ENCODE peak calls at places on chromosome 12, in four cellular contexts. W, Z, S and B are unnamed samples.

GRCh38 chr12:127943481-127944210 is 323.3 kb upstream of the TMEM132C start:
- DNase-seq in S (no peak), W (no peak), Z (peak; percentile 28), B (peak; percentile 93)

GRCh38 chr12:79344855-79345840 is 345.6 kb downstream of the PAWR start:
- DNase-seq in W (no peak), Z (peak; percentile 41), S (no peak), B (peak; percentile 4)

GRCh38 chr12:58967551-58967950 is 47.2 kb upstream of the LRIG3 start:
- DNase-seq in W (no peak), Z (no peak), S (no peak), B (no peak)

GRCh38 chr12:102061096-102061555 is 665 bp downstream of the WASHC3 start:
- DNase-seq in S (no peak), W (no peak), Z (no peak), B (no peak)

GRCh38 chr12:22101749-22102243 is 55.8 kb downstream of the CMAS start:
- DNase-seq in S (peak; percentile 41), Z (peak; percentile 10), W (no peak), B (no peak)

GRCh38 chr12:130847097-130847496 is 8.0 kb upstream of the STX2 start:
- DNase-seq in W (no peak), Z (no peak), S (no peak), B (no peak)

GRCh38 chr12:5305425-5305824 is 126.5 kb upstream of the NTF3 start:
- DNase-seq in Z (no peak), W (no peak), S (no peak), B (no peak)

GRCh38 chr12:107200394-107200793 is 107.0 kb upstream of the CRY1 start:
- DNase-seq in W (no peak), S (no peak), Z (no peak), B (peak; percentile 57)

GRCh38 chr12:8065991-8066594 is at the start of gene C3AR1:
- DNase-seq in Z (peak; percentile 44), W (no peak), S (no peak), B (peak; percentile 70)

GRCh38 chr12:65634061-65634460 is 190.2 kb upstream of the HMGA2 start:
- DNase-seq in Z (no peak), W (no peak), S (no peak), B (no peak)

GRCh38 chr12:3680919-3681594 is 71.9 kb downstream of the CRACR2A start:
- DNase-seq in W (no peak), Z (peak; percentile 67), S (peak; percentile 68), B (peak; percentile 30)

GRCh38 chr12:3730111-3730510 is 22.8 kb downstream of the CRACR2A start:
- DNase-seq in Z (no peak), W (no peak), S (no peak), B (no peak)

GRCh38 chr12:30794020-30794419 is 39.3 kb upstream of the CAPRIN2 start:
- DNase-seq in W (no peak), S (no peak), Z (no peak), B (peak; percentile 11)

GRCh38 chr12:65170245-65170881 is 980 bp downstream of the LEMD3 start:
- DNase-seq in S (peak; percentile 83), Z (peak; percentile 88), W (peak; percentile 73), B (peak; percentile 70)

GRCh38 chr12:116640320-116640719 is 81.1 kb downstream of the MAP1LC3B2 start:
- DNase-seq in Z (no peak), W (no peak), S (no peak), B (no peak)

GRCh38 chr12:122097641-122098364 is 19.2 kb downstream of the MLXIP start:
- DNase-seq in S (peak; percentile 58), Z (peak; percentile 85), W (peak; percentile 65), B (no peak)

GRCh38 chr12:122123051-122123760 is 44.6 kb downstream of the MLXIP start:
- DNase-seq in S (peak; percentile 64), W (peak; percentile 87), Z (peak; percentile 83), B (peak; percentile 77)

GRCh38 chr12:76020731-76021672 is 10.6 kb downstream of the PHLDA1 start:
- DNase-seq in Z (peak; percentile 20), S (no peak), W (no peak), B (peak; percentile 95)

GRCh38 chr12:25529738-25530137 is 23.3 kb downstream of the LMNTD1 start:
- DNase-seq in W (no peak), S (no peak), Z (no peak), B (no peak)

GRCh38 chr12:32400114-32400672 is 835 bp downstream of the FGD4 start:
- DNase-seq in S (no peak), Z (peak; percentile 63), W (no peak), B (no peak)

GRCh38 chr12:132490481-132491348 is 764 bp downstream of the FBRSL1 start:
- DNase-seq in Z (no peak), W (no peak), S (peak; percentile 33), B (no peak)

GRCh38 chr12:128807161-128807724 is 16.5 kb downstream of the SLC15A4 start:
- DNase-seq in Z (no peak), S (no peak), W (peak; percentile 48), B (no peak)

GRCh38 chr12:110813298-110813697 is 33.5 kb upstream of the CCDC63 start:
- DNase-seq in Z (no peak), S (no peak), W (no peak), B (no peak)

GRCh38 chr12:44618960-44619359 is 257.2 kb downstream of the NELL2 start:
- DNase-seq in Z (no peak), W (no peak), S (no peak), B (no peak)

GRCh38 chr12:57766464-57767311 is at the start of gene CYP27B1:
- DNase-seq in Z (no peak), W (no peak), S (no peak), B (no peak)

GRCh38 chr12:88993655-88994054 is 358.6 kb downstream of the DUSP6 start:
- DNase-seq in S (no peak), W (no peak), Z (no peak), B (no peak)

GRCh38 chr12:26870491-26871419 is 37.8 kb upstream of the ITPR2 start:
- DNase-seq in Z (peak; percentile 19), S (peak; percentile 30), W (peak; percentile 68), B (no peak)

GRCh38 chr12:89775336-89776005 is 66.8 kb upstream of the ATP2B1 start:
- DNase-seq in S (no peak), W (no peak), Z (no peak), B (peak; percentile 19)

GRCh38 chr12:666766-667308 is 3.6 kb upstream of the NINJ2 start:
- DNase-seq in Z (no peak), S (no peak), W (no peak), B (no peak)

GRCh38 chr12:112992541-112993398 is 14.5 kb downstream of the OAS2 start:
- DNase-seq in Z (peak; percentile 54), S (peak; percentile 54), W (no peak), B (peak; percentile 47)

GRCh38 chr12:58804749-58805148 is 115.6 kb downstream of the LRIG3 start:
- DNase-seq in Z (no peak), S (no peak), W (no peak), B (no peak)

GRCh38 chr12:204261-204678 is 9.7 kb downstream of the SLC6A12 start:
- DNase-seq in W (no peak), S (no peak), Z (no peak), B (no peak)

GRCh38 chr12:98456583-98457573 is 58.5 kb upstream of the TMPO start:
- DNase-seq in Z (peak; percentile 28), S (peak; percentile 60), W (no peak), B (peak; percentile 31)

GRCh38 chr12:116366456-116366776 is 88.9 kb upstream of the MED13L start:
- DNase-seq in Z (no peak), S (peak; percentile 55), W (peak; percentile 71), B (no peak)

GRCh38 chr12:46404733-46405132 is 32.2 kb upstream of the SLC38A2 start:
- DNase-seq in S (no peak), W (no peak), Z (no peak), B (no peak)

GRCh38 chr12:108756421-108756820 is 25.1 kb upstream of the CORO1C start:
- DNase-seq in W (no peak), S (no peak), Z (no peak), B (no peak)

GRCh38 chr12:108750471-108751402 is 19.4 kb upstream of the CORO1C start:
- DNase-seq in W (peak; percentile 66), S (no peak), Z (no peak), B (no peak)

GRCh38 chr12:108753969-108754368 is 22.7 kb upstream of the CORO1C start:
- DNase-seq in W (no peak), Z (no peak), S (no peak), B (no peak)

GRCh38 chr12:108755481-108755880 is 24.2 kb upstream of the CORO1C start:
- DNase-seq in Z (no peak), S (no peak), W (no peak), B (no peak)

GRCh38 chr12:108752387-108752786 is 21.1 kb upstream of the CORO1C start:
- DNase-seq in W (peak; percentile 24), Z (no peak), S (no peak), B (no peak)
- H3K27ac ChIP-seq in W (peak overlapping the region; percentile 61), Z (peak overlapping the region; percentile 73), S (no peak overlapping the region), B (no peak overlapping the region)

GRCh38 chr12:105933671-105934665 is 204.8 kb downstream of the NUAK1 start:
- DNase-seq in Z (peak; percentile 16), W (peak; percentile 75), S (peak; percentile 40), B (peak; percentile 95)
- H3K4me1 ChIP-seq in Z (no peaks in the 10 kb centered on the region), W (peaks cover 11% of the 10 kb centered on the region), S (peaks cover 19% of the 10 kb centered on the region), B (peaks cover 40% of the 10 kb centered on the region)

GRCh38 chr12:124656214-124656516 is 88.8 kb upstream of the NCOR2 start:
- DNase-seq in S (no peak), Z (no peak), W (no peak), B (no peak)
- H3K27ac ChIP-seq in S (peak overlapping the region; percentile 87), Z (peak overlapping the region; percentile 83), W (peak overlapping the region; percentile 88), B (peak overlapping the region; percentile 11)

GRCh38 chr12:124516850-124517249 is 50.6 kb downstream of the NCOR2 start:
- DNase-seq in W (no peak), S (no peak), Z (no peak), B (no peak)
- H3K4me1 ChIP-seq in W (peaks cover 98% of the 10 kb centered on the region), S (peaks cover 95% of the 10 kb centered on the region), Z (peaks cover 83% of the 10 kb centered on the region), B (peaks cover 77% of the 10 kb centered on the region)

DNA sequence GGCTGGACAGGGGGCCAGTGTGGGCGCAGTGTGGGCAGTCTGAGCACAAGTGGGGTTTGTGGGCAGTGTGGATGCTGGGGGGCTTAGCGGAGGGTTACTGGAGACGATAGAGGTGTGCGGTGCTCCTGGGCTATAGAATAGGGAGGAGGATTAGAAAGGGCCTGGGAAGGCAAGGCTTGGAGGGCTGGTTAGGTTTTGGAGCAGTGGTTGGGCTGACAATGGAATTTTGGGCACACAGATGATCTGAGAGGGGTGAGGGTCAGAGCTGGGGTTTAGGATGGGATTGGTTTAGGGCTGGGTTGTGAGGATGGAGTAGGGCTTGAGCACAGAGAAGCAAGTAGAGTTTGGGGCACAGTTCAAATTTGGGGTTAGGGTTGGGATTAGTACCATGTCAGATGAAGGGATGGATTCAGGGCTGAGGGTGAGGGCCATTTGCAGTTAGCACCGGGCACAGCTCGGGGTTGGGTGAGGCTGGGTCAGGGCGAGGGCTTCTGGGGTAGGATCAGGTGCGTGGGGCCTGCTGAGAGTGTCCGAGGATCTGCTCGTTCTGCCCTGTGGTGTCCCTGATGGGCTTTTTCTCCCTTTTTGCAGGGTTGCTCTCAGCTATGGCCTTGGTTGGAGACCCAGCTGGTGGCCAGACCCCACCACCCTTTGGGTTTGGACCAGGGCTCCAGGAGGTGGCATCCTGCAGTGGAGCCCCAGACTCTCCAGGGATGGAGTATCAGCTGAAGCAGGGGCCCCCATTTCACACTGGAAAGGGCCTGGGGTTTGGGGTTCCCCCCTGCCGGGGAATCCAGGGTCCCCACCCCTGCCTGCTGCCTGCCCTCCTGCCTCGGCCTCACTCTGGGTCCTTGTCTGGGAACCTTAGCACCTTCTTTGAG is 45.6 kb downstream of the KRT80 start:
- DNase-seq in S (no peak), W (no peak), Z (peak; percentile 8), B (no peak)
- H3K27ac ChIP-seq in S (peak overlapping the region; percentile 85), W (peak overlapping the region; percentile 87), Z (peak overlapping the region; percentile 93), B (peak overlapping the region; percentile 100)

GRCh38 chr12:104490850-104491249 is 34.1 kb downstream of the CHST11 start:
- DNase-seq in S (no peak), Z (no peak), W (no peak), B (no peak)
- H3K4me1 ChIP-seq in S (peaks cover 82% of the 10 kb centered on the region), Z (peaks cover 32% of the 10 kb centered on the region), W (peaks cover 22% of the 10 kb centered on the region), B (no peaks in the 10 kb centered on the region)